ENCODE peak calls at places on chromosomes 4 and X, in eight cellular contexts. L, H, X, M, P, W, Y and C are unnamed samples.

GRCh38 chr4:175971393-175972179 is 94.1 kb upstream of the WDR17 start:
- DNase-seq in W (no peak), M (no peak), P (no peak), X (no peak), Y (no peak), L (no peak), H (no peak), C (peak)

GRCh38 chrX:29318051-29318450 is 730.8 kb downstream of the IL1RAPL1 start:
- DNase-seq in M (no peak), W (no peak), X (no peak), Y (no peak), P (no peak), L (no peak), H (no peak), C (no peak)

GRCh38 chrX:149286940-149287349 is 218.2 kb downstream of the IDS start:
- DNase-seq in P (peak), H (peak), L (no peak), X (no peak), Y (peak), M (peak), W (peak), C (peak)

GRCh38 chr4:29708473-29708872 is 1011.7 kb upstream of the PCDH7 start:
- DNase-seq in P (no peak), M (no peak), L (no peak), X (no peak), W (no peak), H (no peak), Y (no peak), C (no peak)

GRCh38 chr4:129429566-129430339 is 333.8 kb downstream of the C4orf33 start:
- DNase-seq in P (no peak), W (no peak), M (no peak), L (no peak), X (no peak), H (no peak), Y (no peak), C (no peak)

GRCh38 chr4:173478136-173478860 is 51.7 kb downstream of the HAND2 start:
- DNase-seq in L (no peak), M (no peak), Y (no peak), W (no peak), X (no peak), P (no peak), H (no peak), C (no peak)

GRCh38 chr4:31097999-31098398 is 377.8 kb downstream of the PCDH7 start:
- DNase-seq in X (no peak), W (no peak), H (no peak), L (no peak), P (no peak), M (no peak), Y (no peak), C (no peak)

GRCh38 chrX:150258463-150259430 is 104.4 kb upstream of the MAMLD1 start:
- DNase-seq in L (no peak), W (no peak), P (no peak), M (no peak), Y (no peak), X (no peak), H (no peak), C (no peak)

GRCh38 chr4:110165382-110166285 is 32.8 kb downstream of the ELOVL6 start:
- DNase-seq in H (peak), M (peak), W (no peak), L (no peak), Y (peak), X (no peak), P (no peak), C (no peak)

GRCh38 chr4:6538586-6538985 is 36.4 kb upstream of the MAN2B2 start:
- DNase-seq in P (no peak), L (no peak), X (no peak), W (no peak), M (peak), Y (no peak), H (no peak), C (peak)

GRCh38 chrX:2351321-2351720 is 149.5 kb downstream of the DHRSX start:
- DNase-seq in W (no peak), H (no peak), P (no peak), M (no peak), Y (no peak), L (no peak), X (no peak), C (no peak)

GRCh38 chrX:131067846-131068745 is 9.9 kb downstream of the ARHGAP36 start:
- DNase-seq in W (no peak), Y (no peak), L (no peak), P (peak), H (no peak), X (no peak), M (no peak), C (no peak)

GRCh38 chr4:68575081-68575480 is 1.0 kb downstream of the UGT2B17 start:
- DNase-seq in H (no peak), X (no peak), L (no peak), P (no peak), Y (no peak), M (no peak), W (no peak), C (no peak)

GRCh38 chr4:610411-611261 is 14.7 kb upstream of the PDE6B start:
- DNase-seq in X (peak), H (no peak), W (no peak), M (no peak), Y (no peak), L (no peak), P (peak), C (no peak)

GRCh38 chr4:173301518-173302201 is 32.5 kb downstream of the HMGB2 start:
- DNase-seq in M (no peak), P (no peak), Y (peak), L (no peak), H (peak), X (no peak), W (no peak), C (no peak)

GRCh38 chrX:108186811-108187210 is 95.2 kb downstream of the ATG4A start:
- DNase-seq in H (no peak), P (no peak), L (no peak), Y (peak), X (no peak), W (no peak), M (no peak), C (no peak)

GRCh38 chr4:8274772-8275241 is 5.3 kb downstream of the HTRA3 start:
- DNase-seq in M (no peak), W (no peak), H (no peak), P (peak), L (peak), Y (no peak), X (peak), C (peak)

GRCh38 chr4:124768596-124768995 is 56.1 kb upstream of the ANKRD50 start:
- DNase-seq in W (no peak), X (no peak), P (no peak), H (no peak), L (no peak), Y (no peak), M (no peak), C (no peak)

GRCh38 chr4:73676881-73677323 is 56.7 kb upstream of the RASSF6 start:
- DNase-seq in H (no peak), L (no peak), M (peak), X (no peak), P (no peak), W (no peak), Y (no peak), C (no peak)

GRCh38 chr4:151835467-151835866 is 74.7 kb upstream of the GATB start:
- DNase-seq in H (no peak), W (no peak), X (no peak), L (no peak), P (no peak), M (no peak), Y (no peak), C (no peak)

GRCh38 chr4:46387956-46388355 is 2.0 kb downstream of the GABRA2 start:
- DNase-seq in L (no peak), H (no peak), P (no peak), X (no peak), Y (no peak), W (no peak), M (no peak), C (no peak)

GRCh38 chr4:17556498-17556897 is 20.5 kb upstream of the LAP3 start:
- DNase-seq in X (no peak), P (no peak), W (no peak), L (no peak), M (no peak), Y (no peak), H (no peak), C (no peak)

GRCh38 chr4:4271912-4272311 is 18.0 kb downstream of the LYAR start:
- DNase-seq in P (no peak), Y (no peak), X (no peak), L (no peak), M (no peak), H (no peak), W (no peak), C (no peak)

GRCh38 chr4:122548452-122548851 is 72.4 kb downstream of the IL21 start:
- DNase-seq in X (no peak), W (no peak), L (no peak), H (no peak), P (no peak), M (no peak), Y (no peak), C (no peak)

GRCh38 chr4:151409470-151410313 is 716 bp downstream of the FHIP1A start:
- DNase-seq in L (no peak), Y (peak), W (no peak), H (peak), X (no peak), M (peak), P (peak), C (no peak)

GRCh38 chr4:54683616-54684346 is 26.0 kb downstream of the KIT start:
- DNase-seq in H (peak), L (no peak), P (no peak), M (no peak), X (no peak), Y (peak), W (no peak), C (no peak)

GRCh38 chrX:38515291-38515690 is 46.1 kb upstream of the TSPAN7 start:
- DNase-seq in X (no peak), Y (no peak), M (no peak), H (no peak), P (no peak), W (no peak), L (no peak), C (no peak)

GRCh38 chr4:57191523-57192034 is 81.4 kb upstream of the IGFBP7 start:
- DNase-seq in W (no peak), X (no peak), H (no peak), Y (no peak), M (no peak), L (no peak), P (no peak), C (no peak)